ENCODE peak calls at places on chromosomes 1 and 21, in five cellular contexts. R is A549, O is sigmoid colon, K is transverse colon, M is ovary. T is an unnamed sample.
A peak's percentile ranks its signal among the peaks of the same experiment; 100 is the strongest.

GRCh38 chr1:162562452-162562828 is 918 bp downstream of the UAP1 start:
- DNase-seq in O (no peak), M (no peak), R (no peak), K (peak; percentile 44), T (no peak)

GRCh38 chr1:21567241-21568005 is 58.2 kb downstream of the ALPL start:
- DNase-seq in R (no peak), K (no peak), M (no peak), O (no peak), T (no peak)

GRCh38 chr1:24847995-24848857 is 81.8 kb downstream of the RUNX3 start:
- DNase-seq in K (peak; percentile 95), M (peak; percentile 81), O (peak; percentile 96), R (peak; percentile 58), T (peak; percentile 91)

GRCh38 chr1:208829601-208830000 is 585.4 kb upstream of the PLXNA2 start:
- DNase-seq in R (no peak), O (no peak), M (no peak), K (no peak), T (no peak)

GRCh38 chr1:39900662-39901485 is 843 bp downstream of the MYCL start:
- DNase-seq in O (no peak), M (no peak), K (peak; percentile 30), R (no peak), T (no peak)

GRCh38 chr1:57262472-57262871 is 161.4 kb downstream of the DAB1 start:
- DNase-seq in K (no peak), M (no peak), O (no peak), R (no peak), T (no peak)

GRCh38 chr1:86110451-86111129 is 46.0 kb downstream of the COL24A1 start:
- DNase-seq in R (no peak), O (no peak), M (no peak), K (no peak), T (no peak)

GRCh38 chr21:35102488-35103407 is 53.6 kb upstream of the RUNX1 start:
- DNase-seq in R (no peak), O (peak; percentile 78), M (no peak), K (peak; percentile 29), T (no peak)

GRCh38 chr21:40421121-40421520 is 425.8 kb downstream of the DSCAM start:
- DNase-seq in M (no peak), K (no peak), R (no peak), O (no peak), T (no peak)

GRCh38 chr21:46226920-46227599 is 1.5 kb downstream of the LSS start:
- DNase-seq in M (no peak), O (peak; percentile 59), R (no peak), K (no peak), T (no peak)

GRCh38 chr1:227299688-227300087 is 18.6 kb downstream of the CDC42BPA start:
- DNase-seq in K (no peak), O (no peak), M (no peak), R (peak; percentile 30), T (no peak)

GRCh38 chr21:33541105-33541711 is 709 bp downstream of the GART start:
- DNase-seq in M (peak; percentile 22), K (no peak), R (no peak), O (no peak), T (no peak)

GRCh38 chr1:20381961-20382360 is 91.3 kb downstream of the VWA5B1 start:
- DNase-seq in R (no peak), K (no peak), O (no peak), M (no peak), T (no peak)

GRCh38 chr1:246364415-246364941 is 142.6 kb downstream of the SMYD3 start:
- DNase-seq in R (no peak), K (no peak), O (no peak), M (no peak), T (no peak)

GRCh38 chr21:45581322-45581712 is 39.1 kb upstream of the SLC19A1 start:
- DNase-seq in K (peak; percentile 2), R (no peak), M (no peak), O (peak; percentile 43), T (no peak)

DNA sequence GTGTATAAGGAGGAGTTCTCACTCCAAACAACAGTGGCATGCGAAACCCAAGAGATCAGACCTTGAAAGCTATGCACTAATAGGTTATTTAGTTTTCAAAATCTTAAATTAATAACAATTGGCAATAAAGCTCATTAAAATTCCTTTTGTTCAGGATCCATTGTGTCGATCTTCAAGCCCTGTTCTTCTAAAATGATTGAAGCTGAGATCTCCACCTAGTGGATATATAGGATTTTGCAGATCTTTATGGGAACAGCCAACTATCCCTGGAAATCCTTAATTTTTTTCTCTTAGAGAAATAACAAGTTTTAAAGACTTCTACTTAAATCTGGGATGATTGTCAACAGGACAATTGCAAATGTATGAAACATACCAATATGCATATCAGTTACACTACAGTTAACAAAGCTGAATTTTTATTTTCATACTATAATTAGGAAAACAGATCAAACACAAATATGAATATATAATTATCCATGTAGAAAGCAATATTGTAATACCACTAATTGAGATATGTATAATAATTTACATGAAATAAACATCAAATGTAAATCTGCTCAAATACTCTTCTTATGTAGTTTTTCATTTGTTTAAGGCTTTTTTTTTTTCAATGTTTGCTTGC is 43.3 kb downstream of the LRRC53 start:
- DNase-seq in O (no peak), M (no peak), K (no peak), R (peak; percentile 10), T (no peak)
- TF ChIP-seq CTCF in O (peak; percentile 62), M (peak; percentile 25), K (peak; percentile 50), R (peak; percentile 50), T (peak; percentile 64)

DNA sequence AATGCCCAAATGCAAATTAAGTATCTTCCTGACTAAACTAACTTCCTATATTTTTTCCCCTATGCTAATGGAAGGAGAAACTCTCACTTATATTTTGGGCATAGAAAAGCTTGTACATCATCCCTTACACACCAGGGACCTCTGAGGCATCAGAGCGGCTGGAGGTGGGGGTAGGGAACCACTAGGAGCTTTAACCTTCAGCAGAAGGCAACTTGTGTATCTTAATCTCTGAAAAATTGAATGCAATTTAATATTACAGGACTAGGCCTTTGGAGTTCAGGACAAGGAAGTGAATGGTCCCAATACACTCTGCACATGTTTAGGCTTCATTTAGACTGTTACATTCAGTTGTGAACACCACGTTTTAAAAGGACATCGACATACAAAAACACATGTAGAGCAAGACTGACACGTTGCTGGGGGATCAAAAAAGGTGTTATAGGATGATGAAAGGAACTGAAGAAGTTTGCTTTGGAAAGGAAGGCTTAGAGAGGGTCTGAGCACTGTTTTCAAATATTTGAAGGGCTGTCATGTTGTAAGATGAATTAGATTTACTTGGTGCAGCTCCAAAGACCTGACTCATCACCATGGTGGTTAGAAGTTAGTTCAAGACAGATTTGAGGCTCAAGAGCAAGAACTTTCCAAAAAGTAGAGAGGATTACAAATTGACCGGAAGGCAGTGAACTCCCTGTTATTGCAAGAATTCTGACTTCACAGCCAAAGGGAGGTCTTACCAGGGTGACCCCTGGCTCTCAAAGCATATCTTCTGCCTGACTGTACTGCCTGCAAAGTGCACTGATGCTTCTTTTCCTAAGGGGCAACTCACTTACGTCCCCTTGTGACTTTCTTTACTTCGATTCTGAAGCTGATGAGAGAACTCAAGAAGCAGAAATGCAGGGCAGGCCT is 86.1 kb downstream of the NAV1 start:
- DNase-seq in M (no peak), K (no peak), O (no peak), R (no peak), T (peak; percentile 42)
- TF ChIP-seq EP300 in M (no peak), K (no peak), O (no peak), R (peak; percentile 85), T (peak; percentile 40)

GRCh38 chr21:10463156-10463555 is 58.2 kb upstream of the TPTE start:
- DNase-seq in K (no peak), O (no peak), M (no peak), R (no peak), T (no peak)
- H3K9me3 ChIP-seq in K (peaks cover 10% of the 10 kb centered on the region), O (peaks cover 4% of the 10 kb centered on the region), M (no peaks in the 10 kb centered on the region), R (peaks cover 5% of the 10 kb centered on the region), T (peaks cover 4% of the 10 kb centered on the region)

DNA sequence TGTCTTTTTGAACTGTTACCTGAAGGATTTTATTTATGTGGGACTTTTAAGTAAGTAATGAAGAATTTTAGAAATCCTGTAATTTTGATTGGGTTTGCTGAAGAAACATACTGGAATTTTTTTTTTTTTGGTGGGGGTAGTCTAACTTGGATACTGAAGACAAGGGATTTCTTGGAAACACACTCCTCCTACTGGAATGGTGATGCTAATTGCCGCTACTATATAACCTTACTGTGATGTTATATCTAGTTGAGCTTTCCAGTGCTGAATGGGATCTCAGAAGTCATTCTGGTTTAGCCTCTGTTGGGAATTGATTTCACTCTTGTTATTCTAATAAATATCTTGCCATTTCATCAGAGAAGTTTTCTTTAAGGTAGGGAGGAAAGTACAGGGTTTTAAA is 8.4 kb downstream of the PPP2R5A start:
- DNase-seq in K (no peak), O (no peak), M (no peak), R (no peak), T (no peak)
- TF ChIP-seq CTCF in K (no peak), O (no peak), M (no peak), R (peak; percentile 25), T (no peak)

DNA sequence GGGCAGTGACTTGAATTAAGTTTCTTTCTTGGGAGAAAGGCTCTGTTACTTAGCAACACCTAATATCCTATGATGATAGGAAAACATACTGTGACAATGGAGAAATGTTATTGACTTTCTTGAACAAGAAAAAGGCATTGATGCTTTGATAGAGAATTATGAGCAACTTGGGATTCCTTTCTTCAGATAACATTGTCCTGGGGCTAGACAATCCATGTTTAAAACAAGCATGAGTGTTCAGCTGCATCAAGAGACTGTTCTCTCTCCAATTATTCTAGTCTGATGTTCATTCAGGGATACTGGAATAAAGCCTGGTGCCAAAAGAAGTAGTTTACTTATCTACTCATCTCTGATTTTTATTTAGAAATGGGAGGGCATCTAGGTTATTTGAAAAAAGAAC is 215.8 kb upstream of the L1TD1 start:
- DNase-seq in O (no peak), M (no peak), R (no peak), K (no peak), T (no peak)
- TF ChIP-seq EP300 in O (no peak), M (no peak), R (no peak), K (no peak), T (no peak)

GRCh38 chr1:211541715-211542477 is 37.1 kb downstream of the SLC30A1 start:
- DNase-seq in M (no peak), K (peak; percentile 49), R (no peak), O (no peak), T (no peak)

GRCh38 chr1:211546543-211546942 is 32.4 kb downstream of the SLC30A1 start:
- DNase-seq in O (no peak), K (no peak), M (no peak), R (no peak), T (no peak)

GRCh38 chr1:211547710-211548109 is 31.3 kb downstream of the SLC30A1 start:
- DNase-seq in O (peak; percentile 7), K (no peak), R (no peak), M (no peak), T (no peak)

GRCh38 chr1:211548321-211549091 is 30.5 kb downstream of the SLC30A1 start:
- DNase-seq in R (no peak), K (peak; percentile 19), O (peak; percentile 46), M (no peak), T (no peak)

GRCh38 chr1:211543003-211543402 is 36.0 kb downstream of the SLC30A1 start:
- DNase-seq in K (peak; percentile 19), R (no peak), M (no peak), O (no peak), T (no peak)
- H3K9me3 ChIP-seq in K (no peaks in the 10 kb centered on the region), R (no peaks in the 10 kb centered on the region), M (no peaks in the 10 kb centered on the region), O (no peaks in the 10 kb centered on the region), T (no peaks in the 10 kb centered on the region)

GRCh38 chr1:63068626-63069025 is 253.7 kb upstream of the FOXD3 start:
- DNase-seq in M (no peak), O (no peak), R (no peak), K (no peak), T (no peak)

GRCh38 chr1:63069214-63069613 is 253.2 kb upstream of the FOXD3 start:
- DNase-seq in O (no peak), R (no peak), K (no peak), M (no peak), T (no peak)

GRCh38 chr1:63074321-63074720 is 248.0 kb upstream of the FOXD3 start:
- DNase-seq in R (no peak), K (no peak), O (no peak), M (no peak), T (no peak)

GRCh38 chr1:63073530-63074306 is 248.6 kb upstream of the FOXD3 start:
- DNase-seq in O (no peak), M (no peak), R (no peak), K (no peak), T (no peak)
- TF ChIP-seq CTCF in O (no peak), M (no peak), R (no peak), K (no peak), T (peak; percentile 25)